ENCODE peak calls at places on chromosome 5, in seven cellular contexts. Y is retina; T is D341Med; R is CD4-positive, alpha-beta T cell; H is activated CD8-positive, alpha-beta memory T cell treated with anti-CD3 and anti-CD28 coated beads, Interleukin-2, amount 10 ng/mL, durations not matched to agents 7 days and 5 days; M is activated T-cell treated with anti-CD3 and anti-CD28 coated beads for 48 hours; I is NCI-H1105. W is an unnamed sample.

GRCh38 chr5:122463221-122463620 is 151.2 kb downstream of the SNCAIP start:
- DNase-seq in Y (no peak), T (no peak), R (no peak), H (no peak), M (no peak), I (no peak), W (no peak)

GRCh38 chr5:135462304-135462703 is 10.2 kb upstream of the TIFAB start:
- DNase-seq in Y (peak), T (peak), R (peak), H (peak), M (peak), I (peak), W (peak)

GRCh38 chr5:68964679-68965078 is 129.1 kb upstream of the SLC30A5 start:
- DNase-seq in Y (no peak), T (no peak), R (no peak), H (no peak), M (no peak), I (no peak), W (no peak)

GRCh38 chr5:177473461-177473991 is at the start of gene DBN1:
- DNase-seq in Y (peak), T (peak), R (no peak), H (peak), M (no peak), I (peak), W (peak)

GRCh38 chr5:77168187-77168883 is 42.1 kb upstream of the PDE8B start:
- DNase-seq in Y (no peak), T (no peak), R (no peak), H (no peak), M (no peak), I (no peak), W (no peak)

GRCh38 chr5:133460172-133460758 is 152.1 kb downstream of the FSTL4 start:
- DNase-seq in Y (peak), T (peak), R (no peak), H (peak), M (peak), I (no peak), W (no peak)

GRCh38 chr5:39767906-39768305 is 343.1 kb upstream of the DAB2 start:
- DNase-seq in Y (no peak), T (no peak), R (no peak), H (no peak), M (no peak), I (no peak), W (no peak)

GRCh38 chr5:168679515-168679920 is 100.3 kb upstream of the PANK3 start:
- DNase-seq in Y (peak), T (peak), R (peak), H (peak), M (peak), I (peak), W (peak)

GRCh38 chr5:80372780-80373179 is 35.1 kb upstream of the ZFYVE16 start:
- DNase-seq in Y (no peak), T (no peak), R (no peak), H (no peak), M (no peak), I (no peak), W (no peak)

GRCh38 chr5:90528704-90529233 is 615 bp downstream of the LYSMD3 start:
- DNase-seq in Y (peak), T (no peak), R (no peak), H (peak), M (no peak), I (no peak), W (no peak)

GRCh38 chr5:141866111-141866510 is 12.1 kb downstream of the PCDH1 start:
- DNase-seq in Y (no peak), T (no peak), R (no peak), H (no peak), M (no peak), I (no peak), W (no peak)

GRCh38 chr5:179840766-179841165 is 17.9 kb downstream of the MRNIP start:
- DNase-seq in Y (no peak), T (no peak), R (no peak), H (no peak), M (no peak), I (no peak), W (no peak)

GRCh38 chr5:159156839-159157238 is 52.5 kb downstream of the RNF145 start:
- DNase-seq in Y (peak), T (peak), R (peak), H (peak), M (no peak), I (peak), W (peak)

W was measured in NCI-H2171.